ENCODE peak calls at places on chromosomes 5 and 9, in six cellular contexts. A is PC-9, M is PC-3, Z is fibroblast of mammary gland, R is choroid plexus epithelial cell, W is stomach. N is an unnamed sample.

GRCh38 chr5:133635051-133635450 is 22.7 kb upstream of the FSTL4 start:
- DNase-seq in A (no peak), M (peak; percentile 67), Z (peak; percentile 70), R (peak; percentile 88), W (no peak), N (peak; percentile 74)

GRCh38 chr5:139725073-139725830 is 70.4 kb upstream of the PSD2 start:
- DNase-seq in A (peak; percentile 67), M (peak; percentile 35), Z (peak; percentile 80), R (peak; percentile 81), W (peak; percentile 35), N (no peak)

GRCh38 chr5:14181299-14181968 is 38.3 kb downstream of the TRIO start:
- DNase-seq in A (no peak), M (no peak), Z (no peak), R (no peak), W (no peak), N (no peak)

GRCh38 chr9:109604036-109604600 is 106.0 kb upstream of the PTPN3 start:
- DNase-seq in A (no peak), M (no peak), Z (peak; percentile 46), R (no peak), W (no peak), N (peak; percentile 16)

GRCh38 chr5:125274938-125275759 is 528.7 kb upstream of the ZNF608 start:
- DNase-seq in A (no peak), M (peak; percentile 8), Z (peak; percentile 33), R (peak; percentile 86), W (no peak), N (no peak)

GRCh38 chr9:19533373-19533772 is 124.6 kb downstream of the ACER2 start:
- DNase-seq in A (no peak), M (no peak), Z (peak; percentile 3), R (peak; percentile 24), W (no peak), N (no peak)

GRCh38 chr9:129141066-129142041 is 30.1 kb downstream of the PTPA start:
- DNase-seq in A (peak; percentile 38), M (no peak), Z (peak; percentile 96), R (peak; percentile 94), W (peak; percentile 70), N (peak; percentile 55)

GRCh38 chr9:100426194-100426531 is 780 bp upstream of the MSANTD3 start:
- DNase-seq in A (no peak), M (no peak), Z (no peak), R (no peak), W (no peak), N (no peak)

GRCh38 chr5:116947691-116948528 is 373.3 kb upstream of the SEMA6A start:
- DNase-seq in A (peak; percentile 41), M (peak; percentile 61), Z (peak; percentile 14), R (peak; percentile 53), W (peak; percentile 80), N (peak; percentile 88)

GRCh38 chr9:88852794-88853193 is 138.5 kb upstream of the S1PR3 start:
- DNase-seq in A (peak; percentile 75), M (peak; percentile 85), Z (peak; percentile 99), R (peak; percentile 96), W (no peak), N (peak; percentile 84)

GRCh38 chr5:42991477-42992034 is 48.6 kb downstream of the ANXA2R start:
- DNase-seq in A (no peak), M (no peak), Z (no peak), R (no peak), W (no peak), N (no peak)

GRCh38 chr9:137531099-137531765 is 19.0 kb downstream of the PNPLA7 start:
- DNase-seq in A (no peak), M (no peak), Z (no peak), R (no peak), W (no peak), N (no peak)

GRCh38 chr5:135827965-135828792 is 6.3 kb upstream of the SLC25A48 start:
- DNase-seq in A (no peak), M (no peak), Z (no peak), R (no peak), W (no peak), N (no peak)

GRCh38 chr5:80326468-80326867 is 6.7 kb downstream of the SPZ1 start:
- DNase-seq in A (no peak), M (no peak), Z (no peak), R (no peak), W (no peak), N (no peak)

GRCh38 chr5:134046330-134046729 is 41.6 kb upstream of the VDAC1 start:
- DNase-seq in A (no peak), M (no peak), Z (no peak), R (no peak), W (no peak), N (no peak)

GRCh38 chr5:139118804-139119203 is 79.4 kb downstream of the SIL1 start:
- DNase-seq in A (no peak), M (no peak), Z (no peak), R (no peak), W (no peak), N (no peak)

GRCh38 chr5:35029333-35029732 is 18.4 kb downstream of the AGXT2 start:
- DNase-seq in A (no peak), M (no peak), Z (peak; percentile 96), R (peak; percentile 88), W (no peak), N (peak; percentile 19)

GRCh38 chr5:45057564-45057963 is 248.8 kb downstream of the MRPS30 start:
- DNase-seq in A (no peak), M (no peak), Z (no peak), R (no peak), W (no peak), N (no peak)

GRCh38 chr5:125465703-125466102 is 719.3 kb upstream of the ZNF608 start:
- DNase-seq in A (no peak), M (no peak), Z (no peak), R (no peak), W (no peak), N (no peak)

GRCh38 chr9:9917400-9917799 is 695.4 kb downstream of the PTPRD start:
- DNase-seq in A (no peak), M (no peak), Z (no peak), R (no peak), W (no peak), N (no peak)

DNA sequence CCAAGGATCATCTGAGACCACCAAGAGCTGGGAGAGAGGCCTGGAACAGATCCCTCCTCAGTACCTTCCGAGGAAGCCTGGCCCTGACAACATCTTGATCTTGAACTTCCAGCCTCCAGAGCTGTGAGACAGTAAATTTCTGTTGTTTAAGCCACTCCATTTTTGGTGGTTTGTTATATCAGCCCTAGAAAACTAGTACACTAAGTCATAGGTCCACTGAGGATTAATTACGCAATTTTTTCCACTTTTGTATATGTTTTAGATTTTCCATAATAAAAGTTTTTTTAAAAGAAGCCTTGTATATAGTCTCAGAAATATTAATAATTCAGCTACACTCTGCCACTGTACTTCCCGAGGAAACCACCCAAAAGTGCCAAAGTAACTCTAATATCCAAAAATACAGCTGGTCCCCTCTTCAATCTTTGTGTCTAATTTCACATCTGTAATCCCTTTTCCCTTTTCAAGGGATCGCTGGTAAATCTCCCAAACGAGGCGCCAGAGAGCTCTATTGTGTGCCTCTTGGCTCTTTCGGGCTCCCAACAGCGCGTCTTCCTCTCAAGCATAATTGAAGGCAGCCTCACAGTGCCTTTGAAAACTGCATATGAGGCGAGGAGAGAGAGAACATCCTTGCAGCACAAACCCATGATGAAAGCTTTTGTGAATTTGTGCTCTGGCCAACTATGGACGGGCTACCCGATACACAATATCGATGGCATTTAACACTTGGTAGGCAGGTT is 32.7 kb downstream of the PRUNE2 start:
- DNase-seq in A (no peak), M (no peak), Z (peak; percentile 75), R (peak; percentile 26), W (no peak), N (no peak)
- TF ChIP-seq CTCF in A (no peak), M (no peak), Z (peak; percentile 18), R (no peak), W (no peak), N (no peak)

GRCh38 chr9:123070210-123070609 is 36.7 kb downstream of the GPR21 start:
- DNase-seq in A (no peak), M (no peak), Z (peak; percentile 9), R (no peak), W (no peak), N (peak; percentile 10)

GRCh38 chr9:123073441-123073840 is 40.0 kb downstream of the GPR21 start:
- DNase-seq in A (no peak), M (no peak), Z (no peak), R (no peak), W (no peak), N (no peak)

GRCh38 chr9:123074627-123075026 is 41.2 kb downstream of the GPR21 start:
- DNase-seq in A (no peak), M (no peak), Z (no peak), R (no peak), W (no peak), N (no peak)

GRCh38 chr9:123072407-123072995 is 39.0 kb downstream of the GPR21 start:
- DNase-seq in A (no peak), M (no peak), Z (no peak), R (no peak), W (no peak), N (no peak)

DNA sequence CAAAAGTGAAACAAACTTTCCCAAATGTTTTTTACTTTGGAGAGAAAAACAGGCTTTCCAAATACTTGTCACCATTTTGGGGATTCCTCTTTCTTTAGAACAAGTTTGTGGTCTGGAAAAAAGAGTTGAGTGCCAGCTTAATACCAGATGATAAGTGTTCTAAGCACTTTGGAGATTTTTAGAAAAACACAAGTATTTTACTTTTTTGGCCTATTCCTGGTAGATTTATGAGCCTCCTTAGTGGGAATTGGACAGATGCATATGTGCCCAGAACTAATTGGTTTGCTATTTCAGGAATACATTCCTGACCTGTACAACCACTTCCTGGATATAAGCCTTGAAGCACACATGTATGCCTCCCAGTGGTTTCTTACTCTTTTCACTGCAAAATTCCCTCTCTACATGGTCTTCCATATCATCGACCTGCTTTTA is 40.5 kb downstream of the GPR21 start:
- DNase-seq in A (no peak), M (no peak), Z (peak; percentile 71), R (peak; percentile 71), W (no peak), N (no peak)
- TF ChIP-seq CTCF in A (no peak), M (no peak), Z (peak; percentile 12), R (no peak), W (no peak), N (no peak)

DNA sequence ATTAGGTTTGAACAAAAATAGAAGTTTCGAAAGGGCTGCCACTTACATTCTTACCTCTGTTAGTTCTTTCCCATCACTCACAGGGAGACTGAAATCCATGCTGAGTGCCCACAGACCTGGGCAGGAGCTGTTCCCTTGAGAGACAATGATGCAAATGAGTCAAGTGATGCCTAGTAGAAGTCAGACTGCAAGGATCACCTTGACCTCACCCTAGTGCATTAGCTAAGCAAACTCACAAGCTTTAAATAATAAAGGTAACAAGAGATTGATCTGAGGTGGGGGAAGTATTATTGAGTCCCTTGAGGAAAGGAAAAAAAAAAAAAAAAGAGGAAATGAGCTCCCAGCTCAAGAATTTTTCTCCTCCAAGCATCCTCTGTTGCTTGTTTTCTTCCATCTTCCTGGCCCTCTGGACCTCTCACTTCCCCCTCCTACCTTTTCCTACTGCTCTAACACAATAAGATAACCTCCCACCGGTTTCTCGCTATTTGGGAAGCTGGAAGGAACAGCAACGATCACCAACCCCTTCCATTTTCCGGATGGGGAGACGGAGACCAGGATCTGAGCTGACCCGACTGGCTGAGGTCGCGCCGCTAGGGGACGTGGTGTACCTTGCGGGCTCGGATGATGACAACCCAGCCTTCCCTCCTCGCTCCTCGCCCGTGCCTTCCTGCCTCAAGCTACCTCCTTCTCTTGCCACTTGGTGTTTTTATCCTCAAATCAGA is 2.0 kb downstream of the LPAR1 start:
- DNase-seq in A (peak; percentile 41), M (peak; percentile 67), Z (peak; percentile 82), R (peak; percentile 75), W (peak; percentile 66), N (peak; percentile 73)
- TF ChIP-seq CTCF in A (peak; percentile 53), M (peak; percentile 74), Z (peak; percentile 83), R (peak; percentile 81), W (peak; percentile 28), N (peak; percentile 79)

GRCh38 chr5:76358-77169 is 15.4 kb upstream of the PLEKHG4B start:
- DNase-seq in A (no peak), M (no peak), Z (no peak), R (no peak), W (no peak), N (no peak)
- TF ChIP-seq CTCF in A (no peak), M (no peak), Z (no peak), R (no peak), W (no peak), N (no peak)

N was measured in epithelial cell of esophagus.